ENCODE peak calls at places on chromosome 1, in six cellular contexts. Z, B, D, N, S and A are unnamed samples.

GRCh38 chr1:21295059-21295401 is 4.8 kb upstream of the ECE1 start:
- DNase-seq in N (no peak), Z (no peak), S (no peak), D (peak), B (no peak), A (no peak)

GRCh38 chr1:109116286-109116685 is 2.4 kb downstream of the ELAPOR1 start:
- DNase-seq in Z (no peak), N (no peak), B (no peak), S (no peak), D (no peak), A (no peak)

GRCh38 chr1:169989246-169989645 is 85.2 kb downstream of the KIFAP3 start:
- DNase-seq in B (no peak), S (no peak), N (no peak), Z (no peak), D (no peak), A (no peak)

GRCh38 chr1:108847464-108847863 is 9.4 kb downstream of the AKNAD1 start:
- DNase-seq in B (no peak), S (no peak), N (no peak), D (no peak), Z (no peak), A (no peak)

GRCh38 chr1:117607471-117607870 is 1.6 kb downstream of the TENT5C start:
- DNase-seq in S (peak), B (no peak), N (no peak), D (no peak), Z (peak), A (no peak)

GRCh38 chr1:201696217-201696761 is 132.7 kb upstream of the IPO9 start:
- DNase-seq in S (peak), N (no peak), Z (no peak), D (no peak), B (peak), A (peak)

GRCh38 chr1:203663294-203663693 is 36.7 kb downstream of the ATP2B4 start:
- DNase-seq in N (no peak), Z (no peak), S (no peak), D (peak), B (peak), A (no peak)

GRCh38 chr1:225422795-225423517 is 4.9 kb downstream of the LBR start:
- DNase-seq in N (no peak), S (no peak), D (no peak), B (no peak), Z (no peak), A (no peak)

GRCh38 chr1:64909021-64909420 is 57.3 kb downstream of the JAK1 start:
- DNase-seq in S (no peak), B (no peak), N (no peak), D (no peak), Z (no peak), A (no peak)

GRCh38 chr1:21068937-21069336 is 107.8 kb downstream of the EIF4G3 start:
- DNase-seq in D (no peak), N (no peak), S (no peak), B (no peak), Z (no peak), A (no peak)

GRCh38 chr1:202615501-202616354 is 94.5 kb downstream of the SYT2 start:
- DNase-seq in D (no peak), N (peak), Z (no peak), B (no peak), S (peak), A (no peak)

GRCh38 chr1:91021686-91022517 is at the start of gene ZNF644:
- DNase-seq in N (peak), S (peak), Z (peak), B (peak), D (peak), A (peak)

GRCh38 chr1:76802094-76802493 is 65.2 kb upstream of the ST6GALNAC5 start:
- DNase-seq in D (no peak), B (no peak), Z (no peak), N (no peak), S (no peak), A (no peak)

DNA sequence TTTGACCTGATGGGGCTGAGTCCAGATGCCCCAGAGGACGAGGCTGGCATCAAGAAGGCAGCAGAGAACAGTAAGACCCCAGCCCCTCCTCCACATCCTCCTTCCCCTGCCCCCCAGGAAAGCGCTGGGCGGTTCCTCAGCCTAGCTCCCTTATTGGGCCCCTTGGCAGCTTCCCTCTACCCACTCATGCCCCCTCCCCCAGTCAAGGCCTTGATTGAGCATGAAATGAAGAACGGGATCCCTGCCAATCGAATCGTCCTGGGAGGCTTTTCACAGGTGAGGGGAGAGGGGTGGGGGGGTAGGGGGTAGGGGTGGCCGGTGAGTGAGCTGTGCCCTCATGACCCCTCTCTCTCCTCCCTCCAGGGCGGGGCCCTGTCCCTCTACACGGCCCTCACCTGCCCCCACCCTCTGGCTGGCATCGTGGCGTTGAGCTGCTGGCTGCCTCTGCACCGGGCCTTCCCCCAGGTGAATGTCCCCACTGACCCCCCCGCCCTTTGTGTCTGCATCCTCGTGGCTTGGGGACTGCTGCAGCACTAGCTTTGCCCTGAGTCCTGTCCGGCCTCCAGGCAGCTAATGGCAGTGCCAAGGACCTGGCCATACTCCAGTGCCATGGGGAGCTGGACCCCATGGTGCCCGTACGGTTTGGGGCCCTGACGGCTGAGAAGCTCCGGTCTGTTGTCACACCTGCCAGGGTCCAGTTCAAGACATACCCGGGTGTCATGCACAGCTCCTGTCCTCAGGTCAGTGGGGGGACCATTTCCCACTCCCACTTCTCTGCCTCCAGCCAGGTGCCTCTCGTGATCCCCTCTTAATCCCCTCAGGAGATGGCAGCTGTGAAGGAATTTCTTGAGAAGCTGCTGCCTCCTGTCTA is 3.2 kb downstream of the LYPLA2 start:
- DNase-seq in S (no peak), Z (no peak), B (no peak), N (no peak), D (no peak), A (no peak)
- TF ChIP-seq POLR2AphosphoS5 in S (no peak), Z (no peak), B (no peak), N (no peak), D (no peak), A (no peak)

GRCh38 chr1:73218995-73219546 is 936.7 kb upstream of the NEGR1 start:
- DNase-seq in Z (no peak), N (no peak), B (no peak), D (no peak), S (no peak), A (no peak)
- TF ChIP-seq POLR2AphosphoS5 in Z (no peak), N (no peak), B (no peak), D (no peak), S (no peak), A (no peak)

DNA sequence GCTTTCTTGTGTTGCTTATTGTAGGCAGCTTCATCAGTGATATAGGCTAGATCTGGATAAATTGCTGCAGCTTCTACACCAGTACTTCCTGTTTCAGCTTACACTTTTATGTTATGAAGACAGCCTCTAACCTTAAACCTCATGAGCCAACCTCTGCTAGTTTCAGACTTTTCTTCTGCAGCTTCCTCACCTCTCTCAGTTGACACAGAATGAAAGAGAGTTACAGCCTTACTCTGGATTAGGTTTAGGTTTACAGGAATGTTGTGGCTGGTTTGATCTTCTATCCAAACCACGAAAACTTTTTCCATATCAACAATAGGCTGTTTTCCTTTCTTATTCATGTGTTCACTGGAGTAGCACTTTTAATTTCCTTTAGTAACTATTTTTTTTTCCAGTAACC is 76.9 kb upstream of the RNPC3 start:
- DNase-seq in D (no peak), N (no peak), B (no peak), Z (no peak), S (no peak), A (no peak)
- TF ChIP-seq POLR2AphosphoS5 in D (no peak), N (no peak), B (no peak), Z (no peak), S (no peak), A (no peak)

GRCh38 chr1:160097911-160098851 is at the start of gene IGSF8:
- DNase-seq in D (peak), B (no peak), S (peak), Z (peak), N (peak), A (peak)
- TF ChIP-seq POLR2AphosphoS5 in D (peak), B (no peak), S (peak), Z (peak), N (no peak), A (no peak)

GRCh38 chr1:155051777-155052398 is 772 bp downstream of the ADAM15 start:
- DNase-seq in Z (peak), S (peak), N (no peak), D (no peak), B (no peak), A (no peak)
- TF ChIP-seq POLR2AphosphoS5 in Z (no peak), S (peak), N (no peak), D (no peak), B (no peak), A (no peak)

GRCh38 chr1:29172415-29172814 is 9.3 kb downstream of the SRSF4 start:
- DNase-seq in D (no peak), S (no peak), B (no peak), N (no peak), Z (no peak), A (no peak)

GRCh38 chr1:29176567-29176966 is 5.1 kb downstream of the SRSF4 start:
- DNase-seq in D (no peak), Z (no peak), B (no peak), S (no peak), N (no peak), A (no peak)

GRCh38 chr1:29171089-29171488 is 10.6 kb downstream of the SRSF4 start:
- DNase-seq in B (no peak), Z (no peak), D (no peak), N (no peak), S (no peak), A (no peak)

GRCh38 chr1:29167904-29168303 is 13.8 kb downstream of the SRSF4 start:
- DNase-seq in Z (no peak), N (no peak), S (no peak), B (no peak), D (no peak), A (no peak)

GRCh38 chr1:29171521-29171920 is 10.2 kb downstream of the SRSF4 start:
- DNase-seq in N (no peak), S (no peak), Z (no peak), B (no peak), D (no peak), A (no peak)
- TF ChIP-seq POLR2AphosphoS5 in N (no peak), S (no peak), Z (no peak), B (no peak), D (no peak), A (no peak)

GRCh38 chr1:61307422-61308140 is 225.2 kb downstream of the NFIA start:
- DNase-seq in D (no peak), Z (no peak), S (no peak), B (no peak), N (no peak), A (no peak)

GRCh38 chr1:61310057-61310456 is 227.7 kb downstream of the NFIA start:
- DNase-seq in S (no peak), D (no peak), Z (no peak), B (no peak), N (no peak), A (no peak)

GRCh38 chr1:61313906-61314422 is 231.6 kb downstream of the NFIA start:
- DNase-seq in B (no peak), S (no peak), N (no peak), Z (no peak), D (no peak), A (no peak)

GRCh38 chr1:61316493-61316892 is 234.1 kb downstream of the NFIA start:
- DNase-seq in S (no peak), Z (no peak), B (no peak), N (no peak), D (no peak), A (no peak)

GRCh38 chr1:61310538-61310937 is 228.2 kb downstream of the NFIA start:
- DNase-seq in Z (no peak), B (no peak), N (no peak), S (no peak), D (no peak), A (no peak)
- TF ChIP-seq POLR2AphosphoS5 in Z (no peak), B (no peak), N (no peak), S (no peak), D (no peak), A (no peak)

GRCh38 chr1:6357243-6357929 is 36.2 kb downstream of the ACOT7 start:
- DNase-seq in Z (peak), S (peak), N (no peak), B (no peak), D (no peak), A (no peak)

GRCh38 chr1:6358144-6358624 is 35.4 kb downstream of the ACOT7 start:
- DNase-seq in B (no peak), S (no peak), D (no peak), N (no peak), Z (no peak), A (no peak)

GRCh38 chr1:6360517-6360916 is 33.0 kb downstream of the ACOT7 start:
- DNase-seq in D (no peak), B (no peak), N (no peak), S (peak), Z (no peak), A (no peak)

GRCh38 chr1:6359568-6360496 is 33.7 kb downstream of the ACOT7 start:
- DNase-seq in D (no peak), S (peak), Z (peak), B (no peak), N (peak), A (no peak)

DNA sequence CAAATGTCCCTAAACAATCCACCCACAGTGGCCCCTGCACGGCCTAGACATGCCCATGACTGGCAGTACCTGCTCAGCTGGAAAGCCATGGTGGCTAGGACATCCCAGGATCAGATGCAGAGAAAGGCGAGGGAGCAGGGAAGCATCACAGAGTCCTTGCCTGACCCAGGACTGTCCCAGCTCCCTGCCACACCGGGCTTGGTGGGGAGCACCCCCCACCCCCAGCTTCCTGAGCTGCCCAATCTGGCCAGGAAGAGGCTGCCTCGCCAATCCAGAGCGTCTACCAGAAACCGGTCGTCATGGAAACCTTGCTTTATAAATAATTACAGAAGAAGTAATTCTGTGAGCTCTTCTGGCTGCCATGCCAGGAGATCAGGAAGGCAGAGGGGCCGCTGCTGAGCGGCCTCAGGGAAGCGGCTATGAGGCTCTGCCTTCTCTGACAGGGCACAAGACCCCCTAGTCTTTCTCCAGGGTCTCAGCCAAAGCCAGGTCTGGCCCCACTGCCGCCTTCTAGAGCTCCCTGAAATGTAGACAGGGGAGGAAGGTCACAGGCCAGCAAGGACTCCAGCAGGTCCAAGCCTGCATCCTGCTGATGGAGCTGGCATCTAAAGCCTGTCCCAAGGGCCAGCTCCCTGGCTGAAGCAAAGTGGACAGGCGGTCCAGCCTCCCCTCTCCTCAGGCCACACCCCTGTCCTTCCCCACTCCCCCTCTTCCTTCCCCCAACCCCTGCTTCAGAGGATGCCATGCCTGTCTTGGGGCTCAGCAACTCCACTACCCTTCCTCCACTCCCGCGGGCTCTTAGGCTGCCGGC is 34.6 kb downstream of the ACOT7 start:
- DNase-seq in Z (peak), D (no peak), N (no peak), S (peak), B (no peak), A (no peak)
- TF ChIP-seq POLR2AphosphoS5 in Z (no peak), D (no peak), N (no peak), S (no peak), B (no peak), A (no peak)

DNA sequence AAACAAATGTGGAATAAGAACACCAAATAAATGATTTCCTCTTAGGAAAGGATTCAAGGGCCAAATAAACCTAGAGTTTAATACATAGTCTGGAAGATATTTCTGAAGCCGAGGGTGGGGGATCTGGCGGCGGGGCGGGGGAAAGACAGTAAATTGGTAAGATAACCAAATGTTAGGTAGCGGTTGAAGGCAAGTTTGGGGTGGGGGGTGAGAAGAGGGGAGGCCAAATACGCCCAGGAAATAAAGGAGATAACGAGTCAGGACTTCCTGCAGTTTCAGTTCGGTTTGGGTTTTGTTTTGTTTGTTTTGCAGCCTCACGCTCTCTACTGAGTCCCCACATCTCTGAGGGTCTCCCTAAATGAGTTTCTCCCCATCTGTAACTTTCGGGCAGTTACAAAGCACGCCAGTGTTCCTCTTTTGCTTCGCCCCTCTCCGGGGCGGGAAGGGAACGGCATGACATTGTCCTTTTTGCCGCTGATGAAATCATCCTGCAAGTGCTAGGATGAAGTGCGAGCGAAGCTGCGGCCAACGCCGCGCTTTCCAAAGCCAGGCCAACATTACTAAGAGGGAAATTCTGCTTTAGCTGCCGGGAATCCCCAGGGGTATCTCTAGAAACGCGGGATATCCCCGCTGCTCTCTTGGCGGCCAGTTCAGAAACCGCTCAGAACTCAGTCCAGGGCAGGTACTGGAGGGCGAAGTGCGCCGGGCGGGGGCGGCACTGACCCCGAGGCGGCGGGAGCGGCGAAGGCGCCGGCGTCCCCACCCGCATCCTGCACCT is 811 bp downstream of the NIBAN1 start:
- DNase-seq in D (no peak), Z (peak), N (peak), B (no peak), S (peak), A (no peak)
- TF ChIP-seq POLR2AphosphoS5 in D (no peak), Z (no peak), N (no peak), B (no peak), S (peak), A (no peak)

GRCh38 chr1:23556661-23557470 is 2.4 kb downstream of the ID3 start:
- DNase-seq in D (peak), Z (peak), B (no peak), S (peak), N (no peak), A (no peak)

GRCh38 chr1:23554481-23555224 is 4.6 kb downstream of the ID3 start:
- DNase-seq in Z (peak), D (peak), N (peak), S (peak), B (no peak), A (peak)

GRCh38 chr1:23557471-23558124 is 1.7 kb downstream of the ID3 start:
- DNase-seq in Z (no peak), B (no peak), D (no peak), S (no peak), N (no peak), A (no peak)

GRCh38 chr1:23555225-23555801 is 4.0 kb downstream of the ID3 start:
- DNase-seq in Z (peak), S (peak), D (no peak), B (no peak), N (no peak), A (no peak)

DNA sequence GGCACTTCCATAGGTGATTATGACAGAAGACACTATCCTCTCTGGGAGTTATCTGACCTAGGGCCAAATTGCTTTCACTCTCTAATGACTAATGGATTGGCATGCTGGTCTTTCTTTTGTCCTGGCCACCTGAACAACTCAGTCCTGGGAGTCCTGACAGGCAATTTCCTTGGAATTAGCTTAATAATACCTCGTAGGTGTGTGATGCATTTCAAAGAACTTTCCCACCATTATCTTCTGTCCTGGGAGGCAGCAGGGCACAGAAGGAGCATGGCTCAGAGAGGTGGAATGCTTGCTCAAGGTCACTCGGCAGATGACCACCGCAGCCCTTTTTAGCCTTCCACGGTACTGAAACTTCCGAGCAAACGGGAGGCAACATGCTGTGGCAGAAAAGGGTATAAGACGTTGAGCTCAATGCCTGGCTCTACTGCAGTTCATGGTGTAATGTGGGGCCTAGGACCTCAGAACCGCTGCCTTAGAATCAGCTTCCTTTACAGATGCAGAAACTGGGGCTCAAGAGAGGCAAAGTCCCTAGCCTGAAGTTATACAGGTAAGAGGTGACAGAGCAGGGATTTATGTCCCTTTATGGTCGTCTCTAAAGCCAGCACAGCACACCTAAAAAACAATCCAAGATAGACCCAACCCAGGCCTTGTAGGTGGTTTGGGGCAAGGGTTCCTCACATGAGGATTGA is 3.2 kb downstream of the ID3 start:
- DNase-seq in S (peak), Z (peak), N (no peak), D (peak), B (no peak), A (no peak)
- TF ChIP-seq POLR2AphosphoS5 in S (peak), Z (peak), N (no peak), D (no peak), B (peak), A (no peak)